ENCODE peak calls at places on chromosomes 12 and 14, in five cellular contexts. O is stomach, C is endothelial cell of umbilical vein, L is NB4, N is heart left ventricle. B is an unnamed sample.

GRCh38 chr14:75769047-75769685 is 108.1 kb downstream of the TTLL5 start:
- DNase-seq in O (no peak), C (no peak), L (no peak), N (no peak), B (no peak)

GRCh38 chr12:72578327-72578726 is 306.2 kb downstream of the TRHDE start:
- DNase-seq in O (no peak), C (no peak), L (no peak), N (no peak), B (peak)

GRCh38 chr14:38887696-38888095 is 215.3 kb downstream of the SEC23A start:
- DNase-seq in O (no peak), C (no peak), L (peak), N (peak), B (no peak)

GRCh38 chr12:34402228-34402898 is 380.1 kb downstream of the ALG10 start:
- DNase-seq in O (peak), C (no peak), L (no peak), N (peak), B (no peak)

GRCh38 chr14:20836668-20837338 is 34.2 kb upstream of the RNASE1 start:
- DNase-seq in O (peak), C (peak), L (peak), N (no peak), B (peak)

GRCh38 chr14:27390130-27390529 is 792.3 kb upstream of the NOVA1 start:
- DNase-seq in O (no peak), C (no peak), L (no peak), N (no peak), B (no peak)

GRCh38 chr12:47867496-47867941 is 37.3 kb downstream of the VDR start:
- DNase-seq in O (no peak), C (peak), L (peak), N (no peak), B (peak)

GRCh38 chr12:6729186-6729585 is 5.3 kb downstream of the COPS7A start:
- DNase-seq in O (no peak), C (no peak), L (no peak), N (no peak), B (no peak)

GRCh38 chr14:20632831-20633771 is 8.4 kb downstream of the OR6S1 start:
- DNase-seq in O (peak), C (peak), L (peak), N (no peak), B (peak)

GRCh38 chr14:96229315-96229714 is 24.7 kb downstream of the BDKRB2 start:
- DNase-seq in O (no peak), C (no peak), L (no peak), N (no peak), B (no peak)

GRCh38 chr14:65478596-65478995 is 66.1 kb downstream of the FUT8 start:
- DNase-seq in O (no peak), C (peak), L (no peak), N (no peak), B (no peak)

GRCh38 chr14:56590535-56590951 is 10.9 kb downstream of the TMEM260 start:
- DNase-seq in O (no peak), C (no peak), L (no peak), N (peak), B (no peak)

GRCh38 chr14:53509845-53510244 is 356.7 kb upstream of the DDHD1 start:
- DNase-seq in O (no peak), C (no peak), L (no peak), N (peak), B (no peak)

GRCh38 chr14:89681086-89682018 is 264.3 kb upstream of the FOXN3 start:
- DNase-seq in O (no peak), C (no peak), L (no peak), N (no peak), B (no peak)

GRCh38 chr12:108616941-108617858 is 16.5 kb downstream of the SELPLG start:
- DNase-seq in O (no peak), C (no peak), L (peak), N (no peak), B (no peak)

GRCh38 chr14:55074662-55075061 is 23.2 kb downstream of the MAPK1IP1L start:
- DNase-seq in O (no peak), C (no peak), L (no peak), N (no peak), B (no peak)

GRCh38 chr12:52291267-52291935 is at the start of gene KRT81:
- DNase-seq in O (peak), C (no peak), L (no peak), N (no peak), B (no peak)

GRCh38 chr14:33897878-33898535 is 52.9 kb downstream of the EGLN3 start:
- DNase-seq in O (no peak), C (no peak), L (no peak), N (no peak), B (no peak)

GRCh38 chr14:66228267-66228970 is 257.8 kb upstream of the CCDC196 start:
- DNase-seq in O (no peak), C (no peak), L (peak), N (no peak), B (peak)

GRCh38 chr12:11917501-11917900 is 153.2 kb upstream of the BCL2L14 start:
- DNase-seq in O (no peak), C (no peak), L (no peak), N (no peak), B (no peak)

GRCh38 chr14:70822706-70823185 is 13.4 kb upstream of the MAP3K9 start:
- DNase-seq in O (peak), C (no peak), L (peak), N (no peak), B (no peak)

GRCh38 chr12:77214136-77214535 is 148.8 kb upstream of the E2F7 start:
- DNase-seq in O (no peak), C (no peak), L (no peak), N (no peak), B (no peak)

GRCh38 chr12:45305904-45306303 is 90.0 kb downstream of the ANO6 start:
- DNase-seq in O (no peak), C (no peak), L (no peak), N (peak), B (no peak)

DNA sequence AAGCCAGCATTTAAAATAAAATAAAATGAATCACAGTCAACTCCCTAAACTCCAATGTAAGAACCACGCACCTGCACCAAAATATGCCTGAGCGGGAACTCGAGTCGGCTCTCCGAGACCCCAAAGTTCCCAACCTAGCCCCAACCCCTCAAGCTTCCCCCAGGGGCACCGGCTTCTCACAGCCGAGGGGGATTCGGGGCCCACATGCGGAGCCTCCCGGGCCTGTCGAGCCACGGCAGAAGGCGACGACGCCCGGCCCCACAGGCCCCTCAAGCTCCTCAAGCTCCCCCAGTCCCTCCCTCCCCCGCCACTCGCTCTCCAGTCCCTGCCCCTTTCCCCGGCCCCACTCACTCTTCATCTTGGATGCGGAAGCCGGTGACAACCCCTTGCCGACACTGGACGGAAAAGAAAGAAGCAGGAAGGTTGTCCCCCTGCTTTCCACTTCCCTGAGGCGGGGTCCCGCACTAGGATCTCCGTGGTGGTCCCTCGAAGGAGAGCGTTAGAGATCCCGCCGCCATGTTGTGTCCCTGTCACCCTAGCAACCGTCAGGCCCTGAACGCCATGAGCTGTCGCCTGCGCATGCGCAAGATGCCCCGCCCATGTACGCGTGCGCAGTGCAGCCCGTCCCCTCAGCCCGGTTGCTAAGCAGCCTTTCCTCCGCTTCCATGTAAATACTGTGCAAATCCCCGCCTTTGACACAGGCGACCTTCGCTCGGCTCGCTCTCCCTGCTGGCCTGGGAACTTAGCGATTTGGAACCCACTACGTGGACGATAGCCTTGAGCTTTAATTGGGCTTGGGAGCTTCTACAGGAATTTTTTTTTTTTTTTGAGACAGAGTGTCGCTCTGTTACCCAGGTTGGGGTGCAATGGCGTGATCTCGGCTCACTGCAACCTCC is at the start of gene MOK:
- DNase-seq in O (peak), C (peak), L (peak), N (peak), B (peak)
- TF ChIP-seq POLR2A in O (no peak), C (no peak), L (no peak), N (peak), B (peak)

DNA sequence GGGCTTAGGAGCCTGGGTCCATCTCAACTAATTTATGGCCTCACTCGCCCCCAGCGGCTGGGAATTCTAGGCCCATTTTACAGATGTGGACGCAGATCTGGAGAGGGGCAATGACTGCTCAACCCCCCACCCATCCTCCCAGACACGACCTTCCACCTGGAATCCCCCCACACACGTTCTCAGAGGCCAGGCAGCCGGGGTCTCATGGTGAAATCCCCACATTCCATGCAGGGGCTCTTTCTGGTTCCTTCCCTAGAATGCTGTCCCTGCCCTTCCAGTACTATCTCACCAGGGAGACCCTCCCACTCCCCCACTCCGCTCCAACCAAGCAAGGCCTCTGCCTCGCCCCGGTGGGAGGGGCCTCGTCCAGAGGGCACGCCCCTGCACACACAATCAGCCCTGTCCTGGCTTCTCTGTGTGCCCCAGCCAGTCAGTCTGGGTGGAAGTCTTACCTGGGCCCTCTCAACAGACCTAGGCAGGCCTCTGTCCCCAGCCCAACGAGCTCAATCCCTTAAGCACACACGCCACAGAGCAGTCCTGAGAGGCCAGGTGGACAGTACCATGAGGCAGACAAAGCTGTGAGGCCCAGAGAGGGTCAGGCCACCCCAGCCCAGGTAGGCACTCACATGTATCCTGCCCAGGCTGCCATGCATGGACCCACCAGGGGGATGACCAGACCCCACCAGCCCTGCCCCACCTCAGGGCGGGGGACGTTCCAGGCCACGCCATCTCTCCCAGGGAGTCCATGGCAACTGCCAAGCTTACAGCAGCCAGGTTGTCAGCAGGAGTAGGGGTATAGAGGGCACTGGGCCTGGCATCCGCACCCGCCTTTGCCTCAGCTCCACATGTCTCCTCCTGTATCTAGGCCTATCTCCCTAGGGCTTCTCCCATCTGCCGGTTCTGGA is 1.3 kb upstream of the ANKRD9 start:
- DNase-seq in O (peak), C (no peak), L (peak), N (peak), B (peak)
- TF ChIP-seq POLR2A in O (no peak), C (no peak), L (no peak), N (no peak), B (no peak)

GRCh38 chr12:4273651-4274395 is at the start of gene CCND2:
- DNase-seq in O (peak), C (peak), L (peak), N (peak), B (peak)
- TF ChIP-seq POLR2A in O (peak), C (no peak), L (peak), N (peak), B (peak)

GRCh38 chr12:3815096-3815766 is 58.0 kb downstream of the PARP11 start:
- DNase-seq in O (no peak), C (no peak), L (no peak), N (no peak), B (no peak)

GRCh38 chr12:3810016-3810370 is 57.1 kb upstream of the CRACR2A start:
- DNase-seq in O (no peak), C (no peak), L (no peak), N (no peak), B (no peak)

GRCh38 chr12:3805058-3805457 is 52.1 kb upstream of the CRACR2A start:
- DNase-seq in O (no peak), C (no peak), L (no peak), N (no peak), B (no peak)

GRCh38 chr12:3809357-3810015 is 56.6 kb upstream of the CRACR2A start:
- DNase-seq in O (no peak), C (no peak), L (no peak), N (no peak), B (no peak)

DNA sequence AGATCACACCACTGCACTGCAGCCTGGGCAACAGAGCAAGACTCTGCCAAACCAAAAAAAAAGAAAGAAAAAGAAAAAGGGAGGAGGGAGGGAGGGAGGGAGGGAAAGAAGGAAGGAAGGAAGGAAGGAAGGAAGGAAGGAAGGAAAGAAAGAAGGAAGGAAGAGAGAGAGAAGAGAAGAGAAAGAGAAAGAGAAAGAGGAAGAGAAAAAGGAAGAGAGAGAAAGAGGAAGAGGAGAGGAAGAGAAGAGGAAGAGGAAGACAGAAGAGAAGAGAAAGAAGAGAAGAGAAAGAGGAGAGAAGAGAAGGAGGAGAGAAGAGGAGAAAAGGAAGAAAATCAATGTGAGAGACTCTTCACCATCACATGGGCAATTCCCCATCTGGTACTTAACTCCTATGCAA is 57.6 kb upstream of the CRACR2A start:
- DNase-seq in O (no peak), C (no peak), L (no peak), N (no peak), B (no peak)
- TF ChIP-seq POLR2A in O (no peak), C (no peak), L (no peak), N (no peak), B (no peak)

GRCh38 chr12:118371354-118372282 is 1.1 kb downstream of the TAOK3 start:
- DNase-seq in O (no peak), C (peak), L (peak), N (peak), B (peak)

GRCh38 chr12:118374126-118374725 is 1.5 kb upstream of the TAOK3 start:
- DNase-seq in O (no peak), C (no peak), L (no peak), N (no peak), B (no peak)

GRCh38 chr12:118374909-118375308 is 1.4 kb upstream of the SUDS3 start:
- DNase-seq in O (no peak), C (no peak), L (no peak), N (no peak), B (no peak)

GRCh38 chr12:118373628-118374027 is 921 bp upstream of the TAOK3 start:
- DNase-seq in O (no peak), C (no peak), L (no peak), N (no peak), B (peak)

DNA sequence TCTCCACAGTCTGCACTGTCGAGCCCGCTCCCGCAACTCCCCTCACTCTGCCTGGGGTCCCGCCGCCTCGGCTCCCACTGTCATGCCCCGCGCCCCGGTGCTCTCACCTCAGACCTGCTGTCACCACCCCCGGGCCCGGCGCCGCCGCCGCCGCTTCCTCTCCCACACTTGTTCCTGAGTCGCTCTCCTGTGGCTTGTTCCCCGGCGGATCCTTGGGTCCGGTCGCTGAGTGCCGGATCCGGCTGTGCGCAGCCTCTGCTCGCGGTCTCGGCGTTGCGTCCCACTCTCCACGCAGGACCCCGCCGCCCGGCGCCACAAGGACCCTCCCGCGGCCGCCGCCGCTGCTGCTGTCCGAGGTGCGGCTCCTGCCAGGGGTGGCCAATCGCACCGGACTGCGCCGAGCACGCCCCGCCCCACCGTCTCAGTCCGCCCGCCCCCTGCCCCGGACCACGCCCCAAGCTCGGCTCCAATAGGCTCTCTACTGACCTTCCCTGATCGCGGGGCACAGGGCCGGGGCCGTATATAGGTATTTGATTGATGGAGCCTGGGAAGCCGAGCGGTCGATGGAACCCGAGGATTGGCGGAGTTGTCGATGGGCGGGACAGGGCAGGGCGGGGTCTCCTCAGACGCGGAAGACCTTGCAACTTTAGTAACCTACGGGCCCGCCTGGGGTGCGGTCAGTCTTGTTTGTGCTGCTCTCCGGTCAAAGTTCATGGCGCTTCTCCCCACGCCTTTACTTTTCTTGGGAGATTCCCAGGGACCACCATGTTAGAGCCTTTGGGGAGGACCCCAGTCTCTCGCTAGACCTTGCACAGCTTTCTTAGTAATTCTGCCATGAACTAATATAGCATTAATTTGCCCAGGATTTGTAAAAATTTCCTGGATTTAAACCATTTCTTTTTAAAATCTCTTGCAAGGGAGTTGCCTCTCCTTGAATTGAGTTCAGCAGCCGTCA is at the start of gene TAOK3:
- DNase-seq in O (peak), C (peak), L (peak), N (peak), B (peak)
- TF ChIP-seq POLR2A in O (peak), C (peak), L (peak), N (peak), B (peak)

DNA sequence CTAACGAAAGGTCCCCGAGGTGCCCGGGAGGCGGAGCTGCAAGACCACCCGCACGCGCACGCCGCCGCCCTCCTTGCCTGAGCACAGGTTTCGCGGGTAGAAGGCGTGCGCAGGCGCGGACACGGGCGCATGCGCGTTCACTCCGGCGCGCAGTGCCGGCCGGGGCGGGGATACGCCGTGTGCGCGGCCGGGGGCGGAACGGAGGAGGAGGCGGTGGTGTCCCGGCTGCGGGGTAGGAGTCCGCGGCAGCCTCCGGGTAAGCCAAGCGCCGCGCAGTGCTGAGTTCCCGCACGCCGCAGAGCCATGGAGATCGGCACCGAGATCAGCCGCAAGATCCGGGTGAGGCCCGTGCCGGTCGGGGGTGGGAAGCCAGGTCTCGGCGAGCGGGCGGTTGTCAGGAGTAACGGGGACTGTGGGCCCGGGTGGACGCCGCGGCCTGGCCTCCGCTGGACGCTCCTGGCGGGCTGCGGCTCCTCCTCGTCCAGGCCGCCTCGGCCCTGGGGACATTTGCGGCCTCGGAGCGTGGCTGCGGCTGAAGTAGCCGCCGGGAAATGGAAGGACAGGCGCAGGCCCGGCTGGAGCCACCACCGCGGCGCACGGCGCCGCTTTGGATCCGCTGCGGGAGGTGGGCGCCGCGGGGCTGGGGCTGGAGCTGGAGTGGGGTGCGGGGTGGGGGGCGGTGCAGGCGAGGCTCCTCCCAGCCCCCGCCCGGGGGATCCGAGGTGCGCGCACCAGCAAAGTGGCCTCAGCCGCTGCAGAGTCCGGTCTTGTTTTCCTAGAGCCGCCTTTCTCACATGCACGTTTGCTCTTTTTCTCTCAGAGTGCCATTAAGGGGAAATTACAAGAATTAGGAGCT is at the start of gene ZC3H14:
- DNase-seq in O (peak), C (peak), L (peak), N (peak), B (peak)
- TF ChIP-seq POLR2A in O (no peak), C (peak), L (peak), N (peak), B (peak)